ENCODE peak calls at places on chromosome 22, in nine cellular contexts. C is CD4-positive, alpha-beta T cell; A is sigmoid colon; D is Peyer's patch; R is heart right ventricle; H is endodermal cell; W is PC-3; P is ovary; M is right atrium auricular region. X is an unnamed sample.

GRCh38 chr22:49166746-49167145 is 660.9 kb downstream of the BRD1 start:
- DNase-seq in M (no peak), C (no peak), W (no peak), A (no peak), D (no peak), H (no peak), R (no peak), P (no peak), X (no peak)

GRCh38 chr22:19057999-19058491 is 64.2 kb downstream of the DGCR2 start:
- DNase-seq in M (no peak), R (no peak), H (no peak), C (no peak), A (peak), P (no peak), D (no peak), W (no peak), X (no peak)

GRCh38 chr22:41048791-41049717 is 43.3 kb upstream of the EP300 start:
- DNase-seq in R (peak), D (peak), P (peak), W (no peak), M (peak), A (peak), C (no peak), H (peak), X (no peak)

GRCh38 chr22:43230571-43230970 is 43.6 kb upstream of the TTLL12 start:
- DNase-seq in P (no peak), D (no peak), C (no peak), R (no peak), H (no peak), M (no peak), W (no peak), A (no peak), X (no peak)

GRCh38 chr22:49448546-49448945 is 379.1 kb downstream of the BRD1 start:
- DNase-seq in M (no peak), A (no peak), D (no peak), R (no peak), P (no peak), C (no peak), H (peak), W (no peak), X (peak)

GRCh38 chr22:22208657-22209056 is 35.9 kb upstream of the VPREB1 start:
- DNase-seq in R (no peak), H (no peak), C (no peak), P (no peak), A (no peak), M (no peak), D (no peak), W (no peak), X (no peak)

GRCh38 chr22:24758164-24758799 is 16.2 kb downstream of the PIWIL3 start:
- DNase-seq in W (peak), D (no peak), A (peak), H (peak), P (peak), C (peak), M (no peak), R (peak), X (no peak)

GRCh38 chr22:38412435-38413084 is 42.4 kb downstream of the KCNJ4 start:
- DNase-seq in R (peak), W (no peak), M (peak), A (peak), C (peak), P (peak), D (no peak), H (peak), X (no peak)

GRCh38 chr22:24523873-24524272 is 28.7 kb downstream of the UPB1 start:
- DNase-seq in A (no peak), W (no peak), C (no peak), D (no peak), H (no peak), M (no peak), P (no peak), R (no peak), X (no peak)

GRCh38 chr22:18984564-18984963 is 48.5 kb upstream of the PRODH start:
- DNase-seq in A (peak), M (no peak), H (no peak), C (no peak), R (no peak), D (peak), P (no peak), W (no peak), X (no peak)

GRCh38 chr22:41132555-41132954 is 40.2 kb downstream of the EP300 start:
- DNase-seq in D (no peak), W (no peak), P (no peak), H (no peak), R (no peak), M (no peak), C (no peak), A (no peak), X (no peak)

GRCh38 chr22:49632199-49633009 is 195.3 kb downstream of the BRD1 start:
- DNase-seq in A (peak), P (peak), M (no peak), R (peak), C (no peak), W (peak), D (peak), H (peak), X (peak)

GRCh38 chr22:44085743-44086741 is 61.9 kb downstream of the PARVB start:
- DNase-seq in A (peak), P (peak), W (peak), D (no peak), R (peak), M (peak), H (peak), C (no peak), X (no peak)

GRCh38 chr22:27814993-27815392 is 13.4 kb upstream of the MN1 start:
- DNase-seq in P (no peak), M (no peak), W (no peak), A (no peak), H (no peak), C (no peak), R (no peak), D (no peak), X (no peak)

GRCh38 chr22:48250286-48250895 is 1487.9 kb downstream of the TBC1D22A start:
- DNase-seq in M (no peak), W (no peak), P (no peak), D (no peak), R (no peak), H (peak), A (peak), C (no peak), X (no peak)

GRCh38 chr22:27315833-27316232 is 485.7 kb downstream of the MN1 start:
- DNase-seq in M (no peak), W (no peak), D (no peak), H (no peak), P (no peak), R (no peak), A (no peak), C (no peak), X (no peak)

GRCh38 chr22:45204241-45204640 is 36.5 kb downstream of the KIAA0930 start:
- DNase-seq in C (no peak), A (peak), M (no peak), P (no peak), R (no peak), W (no peak), D (no peak), H (peak), X (no peak)

GRCh38 chr22:45203150-45203974 is 37.3 kb downstream of the KIAA0930 start:
- DNase-seq in R (no peak), D (peak), M (no peak), A (peak), H (peak), W (no peak), P (no peak), C (no peak), X (no peak)

GRCh38 chr22:45201678-45202332 is 38.1 kb downstream of the NUP50 start:
- DNase-seq in C (no peak), R (no peak), D (no peak), A (peak), P (no peak), H (peak), W (peak), M (no peak), X (no peak)

GRCh38 chr22:45200862-45201511 is 37.3 kb downstream of the NUP50 start:
- DNase-seq in R (no peak), C (no peak), P (no peak), A (peak), H (peak), D (no peak), M (no peak), W (peak), X (no peak)

GRCh38 chr22:45202333-45203149 is 38.2 kb downstream of the KIAA0930 start:
- DNase-seq in H (peak), C (no peak), W (no peak), R (peak), D (peak), A (peak), P (no peak), M (no peak), X (no peak)
- H3K27ac ChIP-seq in H (no peak), C (no peak), W (peak), R (no peak), D (no peak), A (peak), P (no peak), M (no peak), X (no peak)

GRCh38 chr22:30204742-30205111 is 41.8 kb downstream of the LIF start:
- DNase-seq in D (no peak), A (no peak), W (no peak), C (no peak), H (no peak), R (no peak), P (peak), M (no peak), X (peak)
- H3K27ac ChIP-seq in D (no peak), A (peak), W (peak), C (no peak), H (no peak), R (peak), P (no peak), M (peak), X (no peak)

DNA sequence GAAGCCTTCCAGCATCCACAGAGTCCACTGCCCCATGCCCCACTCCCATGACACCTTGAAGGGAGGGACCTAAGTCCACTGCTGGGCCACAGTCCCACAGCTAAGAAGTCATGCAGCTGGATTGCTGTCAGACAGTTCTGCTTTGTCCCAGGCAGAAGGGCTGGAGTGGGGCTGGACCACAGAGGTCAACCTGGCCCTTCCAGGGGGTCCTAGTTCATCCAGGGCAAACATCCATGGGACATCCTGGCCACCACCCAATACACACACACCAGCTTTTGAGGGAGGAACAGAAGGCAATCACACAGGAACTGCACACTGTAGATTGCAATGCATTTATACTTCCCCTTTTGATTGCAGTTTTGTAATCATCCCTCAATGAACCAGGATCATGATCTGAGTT is 11.3 kb upstream of the APOL4 start:
- DNase-seq in M (no peak), C (no peak), H (peak), P (no peak), W (no peak), R (no peak), A (no peak), D (no peak), X (no peak)
- H3K27ac ChIP-seq in M (no peak), C (no peak), H (no peak), P (no peak), W (no peak), R (no peak), A (no peak), D (no peak), X (no peak)

GRCh38 chr22:45612940-45613339 is 58.7 kb upstream of the ATXN10 start:
- DNase-seq in P (no peak), D (no peak), C (no peak), W (no peak), R (no peak), A (no peak), H (peak), M (no peak), X (no peak)
- H3K27ac ChIP-seq in P (no peak), D (no peak), C (no peak), W (peak), R (peak), A (peak), H (peak), M (peak), X (no peak)

GRCh38 chr22:20550851-20551744 is 43.7 kb downstream of the MED15 start:
- DNase-seq in D (no peak), H (no peak), A (peak), M (peak), R (peak), C (peak), P (peak), W (no peak), X (no peak)
- H3K27ac ChIP-seq in D (peak), H (peak), A (peak), M (peak), R (peak), C (peak), P (peak), W (no peak), X (peak)

DNA sequence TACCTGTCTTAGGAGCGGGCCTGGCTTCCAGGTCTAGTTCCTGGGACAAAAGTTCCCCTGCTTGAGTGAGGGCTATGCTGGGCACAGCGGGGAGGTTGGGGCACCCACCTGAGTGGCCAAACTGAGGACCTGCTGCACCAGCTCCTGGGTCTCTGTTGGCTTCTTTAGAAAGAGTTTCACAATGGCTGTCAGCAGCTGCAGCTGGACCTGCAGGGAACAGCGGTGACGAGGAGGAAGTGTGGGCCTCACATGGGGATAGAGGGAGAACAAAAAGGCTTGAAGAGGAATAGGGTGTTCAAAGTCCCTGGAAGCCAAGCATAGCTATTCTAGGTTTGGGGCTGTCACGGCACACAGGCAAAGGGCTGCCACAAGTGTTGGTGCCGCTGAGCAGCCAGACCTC is 26.7 kb upstream of the RASL10A start:
- DNase-seq in A (no peak), W (no peak), H (no peak), P (no peak), R (no peak), D (no peak), M (no peak), C (no peak), X (no peak)
- H3K27ac ChIP-seq in A (no peak), W (no peak), H (no peak), P (no peak), R (peak), D (no peak), M (peak), C (no peak), X (no peak)

GRCh38 chr22:36663581-36663980 is 40.0 kb downstream of the CACNG2 start:
- DNase-seq in H (no peak), R (no peak), M (no peak), P (no peak), W (no peak), D (no peak), A (no peak), C (no peak), X (no peak)

GRCh38 chr22:36659762-36660509 is 43.6 kb downstream of the CACNG2 start:
- DNase-seq in M (peak), C (no peak), D (peak), W (peak), R (peak), H (peak), P (peak), A (peak), X (peak)

GRCh38 chr22:36660510-36660840 is 43.1 kb downstream of the CACNG2 start:
- DNase-seq in C (no peak), D (no peak), R (no peak), P (no peak), M (no peak), A (no peak), W (no peak), H (no peak), X (no peak)

GRCh38 chr22:36660931-36661330 is 42.6 kb downstream of the CACNG2 start:
- DNase-seq in P (no peak), D (no peak), C (no peak), A (no peak), W (no peak), R (no peak), M (no peak), H (no peak), X (no peak)

GRCh38 chr22:36662981-36663380 is 40.6 kb downstream of the CACNG2 start:
- DNase-seq in W (no peak), R (no peak), M (no peak), C (no peak), H (no peak), A (no peak), D (no peak), P (no peak), X (no peak)
- H3K27ac ChIP-seq in W (no peak), R (no peak), M (no peak), C (no peak), H (no peak), A (no peak), D (no peak), P (no peak), X (no peak)

DNA sequence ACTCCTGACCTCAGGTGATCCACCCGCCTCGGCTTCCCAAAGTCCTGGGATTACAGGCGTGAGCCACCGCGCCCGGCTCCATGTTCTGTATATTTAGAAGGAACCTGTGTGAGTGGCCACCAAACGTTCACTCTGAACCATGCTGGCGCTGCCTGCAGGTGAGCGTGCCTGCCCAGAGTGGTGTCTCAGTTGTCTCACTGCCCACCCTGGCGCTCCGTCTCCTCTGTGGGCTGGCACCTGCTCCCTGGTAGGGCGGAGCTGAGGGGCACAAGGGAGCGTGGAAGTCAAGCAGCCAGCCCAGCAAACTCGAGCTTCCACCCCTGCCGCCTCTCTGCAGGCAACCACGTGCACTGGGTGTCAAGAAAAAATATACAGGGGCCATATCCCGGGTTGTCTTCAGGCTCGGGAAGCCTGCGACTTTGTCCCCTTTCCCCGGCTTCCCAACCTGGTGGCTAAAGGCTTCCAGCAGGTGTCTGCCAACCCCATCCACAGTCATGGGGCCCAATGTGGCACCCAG is 16.7 kb downstream of the TXN2 start:
- DNase-seq in P (no peak), A (peak), W (no peak), D (no peak), C (no peak), M (no peak), R (no peak), H (no peak), X (no peak)
- H3K27ac ChIP-seq in P (peak), A (peak), W (peak), D (peak), C (no peak), M (peak), R (peak), H (no peak), X (peak)

GRCh38 chr22:25759825-25760231 is 17.8 kb downstream of the MYO18B start:
- DNase-seq in W (peak), P (no peak), R (no peak), D (no peak), M (no peak), A (no peak), H (no peak), C (no peak), X (no peak)
- H3K27ac ChIP-seq in W (no peak), P (no peak), R (peak), D (no peak), M (peak), A (no peak), H (no peak), C (no peak), X (no peak)

X was measured in caudate nucleus.